ENCODE peak calls at places on chromosome 17, in five cellular contexts. I, Z, A, W and L are unnamed samples.
A peak's percentile ranks its signal among the peaks of the same experiment; 100 is the strongest.

GRCh38 chr17:46192211-46192483 is 1.1 kb downstream of the KANSL1 start:
- DNase-seq in I (no peak), Z (no peak), A (no peak), W (no peak), L (no peak)

GRCh38 chr17:79065105-79065670 is 9.4 kb upstream of the ENGASE start:
- DNase-seq in I (peak; percentile 49), Z (peak; percentile 57), A (no peak), W (no peak), L (no peak)

GRCh38 chr17:41972571-41973411 is 6.2 kb downstream of the CNP start:
- DNase-seq in I (peak; percentile 78), Z (peak; percentile 82), A (no peak), W (peak; percentile 87), L (no peak)

GRCh38 chr17:79362086-79362995 is 248.5 kb downstream of the RBFOX3 start:
- DNase-seq in I (no peak), Z (no peak), A (no peak), W (no peak), L (no peak)

GRCh38 chr17:56098746-56099145 is 54.5 kb upstream of the ANKFN1 start:
- DNase-seq in I (peak; percentile 11), Z (no peak), A (no peak), W (no peak), L (no peak)

GRCh38 chr17:68981288-68981687 is 26.1 kb upstream of the ABCA8 start:
- DNase-seq in I (no peak), Z (peak; percentile 29), A (no peak), W (no peak), L (no peak)

GRCh38 chr17:82006468-82007227 is 16.0 kb downstream of the CENPX start:
- DNase-seq in I (no peak), Z (no peak), A (no peak), W (no peak), L (no peak)

GRCh38 chr17:73064084-73064938 is 28.2 kb downstream of the SLC39A11 start:
- DNase-seq in I (no peak), Z (peak; percentile 34), A (no peak), W (no peak), L (no peak)

GRCh38 chr17:77734371-77735050 is 224.0 kb upstream of the TNRC6C start:
- DNase-seq in I (peak; percentile 42), Z (peak; percentile 53), A (peak; percentile 52), W (peak; percentile 89), L (no peak)

GRCh38 chr17:56891751-56892150 is 22.1 kb downstream of the TRIM25 start:
- DNase-seq in I (no peak), Z (peak; percentile 40), A (no peak), W (no peak), L (no peak)

GRCh38 chr17:57086069-57086930 is 1.3 kb downstream of the AKAP1 start:
- DNase-seq in I (no peak), Z (peak; percentile 50), A (peak; percentile 45), W (no peak), L (no peak)

GRCh38 chr17:47914296-47914948 is 18.4 kb downstream of the SP2 start:
- DNase-seq in I (peak; percentile 49), Z (no peak), A (no peak), W (no peak), L (no peak)

GRCh38 chr17:74987909-74988711 is 678 bp downstream of the CDR2L start:
- DNase-seq in I (peak; percentile 83), Z (peak; percentile 74), A (peak; percentile 85), W (peak; percentile 79), L (no peak)

GRCh38 chr17:7407483-7408231 is at the start of gene NLGN2:
- DNase-seq in I (no peak), Z (no peak), A (no peak), W (no peak), L (no peak)

GRCh38 chr17:2400877-2401425 is at the start of gene MNT:
- DNase-seq in I (peak; percentile 94), Z (peak; percentile 95), A (peak; percentile 95), W (peak; percentile 95), L (peak; percentile 85)

GRCh38 chr17:3004150-3004801 is 59.1 kb downstream of the OR1D5 start:
- DNase-seq in I (peak; percentile 98), Z (peak; percentile 100), A (peak; percentile 99), W (peak; percentile 100), L (peak; percentile 59)

GRCh38 chr17:38969281-38969680 is 2.1 kb upstream of the FBXO47 start:
- DNase-seq in I (no peak), Z (no peak), A (no peak), W (no peak), L (no peak)

GRCh38 chr17:77327566-77328463 is 187.0 kb downstream of the SEC14L1 start:
- DNase-seq in I (no peak), Z (peak; percentile 22), A (peak; percentile 19), W (peak; percentile 40), L (no peak)

GRCh38 chr17:4276514-4276913 is 12.7 kb upstream of the ANKFY1 start:
- DNase-seq in I (no peak), Z (no peak), A (no peak), W (no peak), L (no peak)

GRCh38 chr17:35213412-35213925 is 19.3 kb upstream of the SLC35G3 start:
- DNase-seq in I (no peak), Z (no peak), A (no peak), W (no peak), L (no peak)

GRCh38 chr17:10754861-10755591 is 25.2 kb upstream of the TMEM220 start:
- DNase-seq in I (no peak), Z (no peak), A (no peak), W (no peak), L (no peak)

GRCh38 chr17:65468321-65468720 is 93.1 kb downstream of the AXIN2 start:
- DNase-seq in I (no peak), Z (no peak), A (no peak), W (no peak), L (no peak)

GRCh38 chr17:40350410-40351184 is 13.9 kb downstream of the GJD3 start:
- DNase-seq in I (no peak), Z (no peak), A (no peak), W (no peak), L (no peak)

GRCh38 chr17:37659887-37660286 is 16.6 kb upstream of the DDX52 start:
- DNase-seq in I (no peak), Z (no peak), A (no peak), W (no peak), L (no peak)

GRCh38 chr17:75950850-75951554 is 10.2 kb upstream of the FBF1 start:
- DNase-seq in I (no peak), Z (no peak), A (no peak), W (no peak), L (no peak)

DNA sequence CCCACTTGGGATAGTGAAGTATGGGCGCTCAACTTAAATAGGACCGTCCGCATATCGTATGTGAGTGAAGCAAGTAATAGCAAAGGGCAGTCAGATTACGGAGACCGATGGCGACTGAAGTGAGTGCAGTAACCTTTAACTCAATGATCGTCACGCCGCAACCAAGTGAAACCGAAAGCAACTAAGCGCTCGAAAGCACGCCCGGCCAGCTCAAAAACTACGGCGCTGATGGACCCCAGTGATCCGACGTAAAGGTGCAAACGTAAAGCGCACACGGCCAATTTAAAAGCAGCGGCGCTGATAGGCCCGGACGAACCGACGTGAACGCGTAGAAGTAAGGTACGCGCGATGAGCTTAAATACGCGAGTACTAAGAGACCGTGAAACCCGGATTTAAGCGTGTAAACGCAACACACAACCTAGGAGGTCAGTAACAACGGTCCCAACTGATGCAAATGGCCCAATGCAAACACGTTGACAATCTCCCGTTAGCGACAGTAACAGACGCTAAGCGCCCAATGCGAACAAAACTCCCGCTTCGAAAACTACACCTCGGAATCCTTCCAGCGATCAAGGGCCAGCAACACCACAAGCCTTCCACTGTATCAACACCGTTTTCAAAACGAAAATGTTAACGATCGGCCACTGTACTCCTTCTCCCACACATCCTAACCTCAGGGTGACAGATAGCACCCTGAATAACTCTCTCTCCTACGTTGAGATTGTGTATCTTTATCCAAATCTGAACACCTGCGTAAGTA is 37.9 kb upstream of the ARL4D start:
- DNase-seq in I (peak; percentile 90), Z (peak; percentile 94), A (peak; percentile 91), W (peak; percentile 97), L (peak; percentile 62)
- TF ChIP-seq POLR2AphosphoS5 in I (peak; percentile 93), Z (peak; percentile 100), A (peak; percentile 98), W (no peak), L (peak; percentile 100)

DNA sequence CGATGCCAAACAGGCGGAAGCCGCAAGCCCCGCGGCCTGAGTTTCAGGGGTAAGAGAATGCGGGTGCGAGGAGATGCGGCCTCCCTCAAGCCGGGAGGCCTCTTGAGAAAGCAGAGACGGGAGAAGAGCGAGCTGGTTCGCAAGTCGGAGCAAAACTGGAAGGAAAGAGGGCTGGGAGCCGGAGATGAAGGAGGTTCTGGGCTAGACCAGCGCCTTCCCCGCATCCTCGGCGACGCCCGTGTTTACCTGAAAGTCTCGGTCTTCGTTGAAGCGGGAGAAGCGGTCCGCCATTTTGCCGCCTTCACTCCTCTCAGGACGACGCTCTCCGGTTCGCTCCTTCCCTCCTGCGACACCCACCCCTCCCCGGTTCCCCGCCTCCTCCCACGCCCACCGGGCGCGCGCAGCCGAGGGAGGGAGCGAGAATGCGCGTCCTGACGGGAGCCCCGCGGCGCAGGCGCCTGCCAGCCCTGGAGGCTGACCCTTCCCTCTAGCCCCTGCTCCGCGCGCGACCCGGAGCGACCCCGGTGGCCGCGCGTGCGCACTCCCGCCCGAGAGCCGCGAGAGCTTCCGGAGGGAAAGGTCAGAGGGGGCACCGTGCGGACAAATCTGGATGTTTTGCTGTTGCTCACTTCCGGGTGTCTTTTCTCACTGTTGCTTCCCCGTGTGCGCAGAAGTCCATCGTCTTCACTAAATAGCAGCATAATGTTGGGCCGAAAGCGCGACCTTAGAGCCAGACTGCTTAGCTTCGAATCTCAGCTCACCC is at the start of gene GPATCH8:
- DNase-seq in I (peak; percentile 82), Z (peak; percentile 93), A (peak; percentile 94), W (peak; percentile 87), L (peak; percentile 96)
- TF ChIP-seq POLR2A in I (peak; percentile 73), Z (peak; percentile 5), A (peak; percentile 55), W (peak; percentile 71), L (peak; percentile 62)

DNA sequence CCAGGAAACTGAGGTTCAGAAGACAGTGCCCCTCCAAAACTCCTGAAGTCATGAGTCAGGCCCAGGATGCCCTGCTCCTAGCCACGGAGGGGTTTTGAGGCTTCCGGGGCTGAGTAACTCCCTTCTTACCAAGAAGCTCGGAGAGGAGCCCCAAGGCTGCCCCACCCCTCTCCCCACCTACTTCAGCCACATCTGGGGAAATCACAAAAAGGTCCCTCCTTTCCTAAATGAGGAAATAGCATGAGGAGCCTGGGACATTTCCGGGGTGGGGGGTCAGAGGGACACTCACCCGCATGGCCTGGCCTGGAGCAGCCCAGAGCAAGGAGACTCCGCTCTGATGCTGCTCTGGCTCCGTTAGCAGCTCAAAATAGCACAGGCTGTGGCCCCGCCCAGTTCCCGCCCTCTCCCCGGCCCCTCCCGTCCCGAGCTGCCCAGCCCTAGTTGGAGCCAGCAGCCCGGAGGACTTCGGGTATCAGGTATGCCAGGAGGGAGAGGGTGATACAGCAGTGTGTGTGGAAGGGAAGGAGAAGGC is 40.1 kb downstream of the MYO18A start:
- DNase-seq in I (peak; percentile 55), Z (peak; percentile 88), A (peak; percentile 91), W (no peak), L (no peak)
- TF ChIP-seq POLR2AphosphoS5 in I (peak; percentile 44), Z (peak; percentile 12), A (peak; percentile 67), W (no peak), L (no peak)

GRCh38 chr17:59842901-59843652 is 49.7 kb downstream of the TUBD1 start:
- DNase-seq in I (peak; percentile 64), Z (peak; percentile 74), A (peak; percentile 43), W (peak; percentile 69), L (no peak)

GRCh38 chr17:59838196-59838911 is 54.4 kb downstream of the TUBD1 start:
- DNase-seq in I (no peak), Z (no peak), A (no peak), W (no peak), L (no peak)

GRCh38 chr17:59840908-59841666 is 51.7 kb downstream of the TUBD1 start:
- DNase-seq in I (no peak), Z (no peak), A (peak; percentile 20), W (no peak), L (no peak)

GRCh38 chr17:59839646-59840328 is 53.0 kb downstream of the TUBD1 start:
- DNase-seq in I (no peak), Z (no peak), A (peak; percentile 16), W (no peak), L (no peak)

GRCh38 chr17:59840329-59840907 is 52.3 kb downstream of the TUBD1 start:
- DNase-seq in I (no peak), Z (no peak), A (peak; percentile 20), W (no peak), L (no peak)
- TF ChIP-seq POLR2A in I (no peak), Z (no peak), A (no peak), W (no peak), L (no peak)